ENCODE peak calls at places on chromosomes 13 and 19, in eight cellular contexts. Z is dorsolateral prefrontal cortex, F is tibial nerve, S is fibroblast of mammary gland, D is pancreas, T is astrocyte, C is mesothelial cell of epicardium, B is glutamatergic neuron. H is an unnamed sample.

GRCh38 chr19:42189133-42189532 is 28.3 kb downstream of the DEDD2 start:
- DNase-seq in Z (no peak), F (no peak), S (no peak), D (no peak), T (no peak), C (no peak), B (no peak), H (no peak)

GRCh38 chr19:31338069-31338767 is 11.0 kb downstream of the TSHZ3 start:
- DNase-seq in Z (peak; percentile 32), F (peak; percentile 67), S (peak; percentile 78), D (no peak), T (peak; percentile 42), C (peak; percentile 70), B (peak; percentile 83), H (no peak)

GRCh38 chr13:31781064-31781463 is 41.7 kb downstream of the RXFP2 start:
- DNase-seq in Z (no peak), F (no peak), S (peak; percentile 47), D (no peak), T (no peak), C (no peak), B (no peak), H (no peak)

GRCh38 chr13:34521166-34521565 is 420.9 kb upstream of the NBEA start:
- DNase-seq in Z (no peak), F (no peak), S (no peak), D (no peak), T (no peak), C (no peak), B (no peak), H (no peak)

GRCh38 chr13:71865858-71866172 is 1.2 kb downstream of the DACH1 start:
- DNase-seq in Z (no peak), F (no peak), S (no peak), D (peak; percentile 75), T (no peak), C (peak; percentile 45), B (peak; percentile 23), H (no peak)

GRCh38 chr19:45047188-45047797 is 8.4 kb downstream of the CLASRP start:
- DNase-seq in Z (no peak), F (no peak), S (no peak), D (no peak), T (no peak), C (no peak), B (no peak), H (no peak)

GRCh38 chr19:49852631-49853126 is 1.7 kb downstream of the PTOV1 start:
- DNase-seq in Z (no peak), F (no peak), S (peak; percentile 31), D (no peak), T (no peak), C (no peak), B (no peak), H (peak; percentile 4)

GRCh38 chr13:33678906-33679657 is 138.9 kb upstream of the RFC3 start:
- DNase-seq in Z (peak; percentile 52), F (peak; percentile 34), S (peak; percentile 71), D (peak; percentile 40), T (peak; percentile 83), C (no peak), B (no peak), H (no peak)

GRCh38 chr19:46928951-46929350 is 68.2 kb downstream of the ARHGAP35 start:
- DNase-seq in Z (no peak), F (no peak), S (peak; percentile 41), D (no peak), T (no peak), C (no peak), B (no peak), H (no peak)

GRCh38 chr19:15534957-15535864 is 26.9 kb downstream of the CYP4F22 start:
- DNase-seq in Z (no peak), F (no peak), S (no peak), D (no peak), T (no peak), C (no peak), B (no peak), H (no peak)

GRCh38 chr13:52128714-52129700 is at the start of gene NEK5:
- DNase-seq in Z (peak; percentile 16), F (peak; percentile 29), S (peak; percentile 35), D (peak; percentile 88), T (peak; percentile 42), C (peak; percentile 85), B (peak; percentile 89), H (peak; percentile 72)
- TF ChIP-seq CTCF in Z (peak; percentile 53), F (peak; percentile 42), S (peak; percentile 32), D (peak; percentile 70), T (peak; percentile 41), C (peak; percentile 75), B (peak; percentile 67), H (peak; percentile 67)

GRCh38 chr13:112687836-112688559 is 1.8 kb upstream of the ATP11A start:
- DNase-seq in Z (no peak), F (no peak), S (no peak), D (no peak), T (no peak), C (no peak), B (no peak), H (no peak)

GRCh38 chr13:112689498-112690241 is at the start of gene ATP11A:
- DNase-seq in Z (peak; percentile 83), F (peak; percentile 79), S (peak; percentile 84), D (peak; percentile 98), T (peak; percentile 84), C (peak; percentile 91), B (peak; percentile 90), H (peak; percentile 93)

GRCh38 chr13:112686987-112687386 is 2.9 kb upstream of the ATP11A start:
- DNase-seq in Z (no peak), F (no peak), S (no peak), D (no peak), T (no peak), C (no peak), B (no peak), H (no peak)

GRCh38 chr13:112690242-112690943 is 555 bp downstream of the ATP11A start:
- DNase-seq in Z (no peak), F (no peak), S (no peak), D (peak; percentile 85), T (peak; percentile 36), C (peak; percentile 67), B (peak; percentile 60), H (peak; percentile 57)

DNA sequence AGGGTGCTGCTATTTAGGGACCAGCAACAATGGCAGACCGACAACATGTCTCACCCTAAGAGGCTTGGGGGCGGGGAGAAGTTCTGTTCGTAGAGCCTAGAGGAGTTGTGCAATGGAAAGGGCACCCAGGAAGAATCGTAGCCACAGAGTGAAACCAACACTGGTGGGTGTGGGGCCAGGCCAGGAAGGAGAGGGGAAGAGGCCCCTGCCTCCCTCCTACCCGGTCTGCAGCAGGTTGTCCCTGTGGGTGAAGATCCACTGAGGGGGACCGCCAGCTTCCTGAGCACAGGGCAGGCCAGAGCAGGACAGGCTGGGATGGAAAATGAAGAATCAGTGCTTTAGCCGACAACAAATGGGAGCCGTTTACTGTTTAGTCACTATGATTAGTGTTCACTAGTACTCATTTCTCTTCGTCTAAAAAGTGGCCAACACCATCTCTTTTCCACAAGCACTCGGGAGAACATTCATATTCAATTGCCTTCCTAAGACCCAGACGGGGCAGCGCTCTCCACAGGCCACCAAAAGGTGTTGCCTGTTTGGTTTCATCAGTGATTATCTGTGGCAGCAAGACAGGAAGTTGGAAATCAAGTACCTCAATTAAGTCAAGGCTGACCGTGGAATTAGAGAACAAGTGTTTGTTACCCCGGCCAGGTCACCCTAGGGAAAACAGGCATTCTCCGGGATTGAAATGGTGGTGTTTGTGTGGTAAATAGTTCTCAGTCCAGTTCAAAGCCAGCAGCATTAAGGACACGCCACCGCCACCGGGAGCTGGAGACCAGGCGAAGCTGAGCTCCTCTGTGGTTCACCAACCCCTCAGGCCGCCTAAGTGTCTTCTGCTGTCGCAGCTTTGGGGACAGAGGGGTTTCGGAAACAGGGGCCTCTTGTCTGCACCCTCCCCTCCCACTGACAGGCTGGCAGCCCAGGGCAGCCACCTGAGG is 1.0 kb upstream of the ATP11A start:
- DNase-seq in Z (peak; percentile 28), F (peak; percentile 40), S (no peak), D (no peak), T (no peak), C (peak; percentile 49), B (peak; percentile 40), H (no peak)
- TF ChIP-seq CTCF in Z (no peak), F (no peak), S (no peak), D (no peak), T (no peak), C (no peak), B (no peak), H (no peak)

GRCh38 chr13:35822666-35823065 is 308.5 kb downstream of the DCLK1 start:
- DNase-seq in Z (no peak), F (no peak), S (no peak), D (no peak), T (no peak), C (no peak), B (no peak), H (no peak)

GRCh38 chr13:35818577-35819165 is 312.5 kb downstream of the DCLK1 start:
- DNase-seq in Z (no peak), F (no peak), S (peak; percentile 70), D (no peak), T (no peak), C (no peak), B (no peak), H (no peak)

GRCh38 chr13:35812730-35813129 is 318.5 kb downstream of the DCLK1 start:
- DNase-seq in Z (no peak), F (no peak), S (no peak), D (no peak), T (no peak), C (no peak), B (no peak), H (no peak)

GRCh38 chr13:35814573-35814972 is 316.6 kb downstream of the DCLK1 start:
- DNase-seq in Z (no peak), F (no peak), S (no peak), D (no peak), T (no peak), C (no peak), B (no peak), H (no peak)

GRCh38 chr13:35817642-35818576 is 313.3 kb downstream of the DCLK1 start:
- DNase-seq in Z (no peak), F (no peak), S (peak; percentile 16), D (no peak), T (no peak), C (no peak), B (no peak), H (no peak)
- TF ChIP-seq CTCF in Z (no peak), F (no peak), S (no peak), D (no peak), T (no peak), C (no peak), B (no peak), H (no peak)

GRCh38 chr13:51153527-51153926 is 42.5 kb upstream of the C13orf42 start:
- DNase-seq in Z (no peak), F (no peak), S (no peak), D (no peak), T (peak; percentile 4), C (no peak), B (no peak), H (no peak)

GRCh38 chr13:51148952-51149573 is 38.0 kb upstream of the C13orf42 start:
- DNase-seq in Z (peak; percentile 66), F (peak; percentile 60), S (peak; percentile 60), D (no peak), T (peak; percentile 47), C (peak; percentile 64), B (peak; percentile 36), H (no peak)

GRCh38 chr13:51152713-51153112 is 41.6 kb upstream of the C13orf42 start:
- DNase-seq in Z (no peak), F (no peak), S (peak; percentile 17), D (no peak), T (no peak), C (no peak), B (no peak), H (no peak)

GRCh38 chr13:51154029-51154555 is 43.0 kb upstream of the C13orf42 start:
- DNase-seq in Z (no peak), F (no peak), S (peak; percentile 75), D (no peak), T (peak; percentile 64), C (no peak), B (no peak), H (no peak)

GRCh38 chr13:51151463-51151862 is 40.4 kb upstream of the C13orf42 start:
- DNase-seq in Z (no peak), F (no peak), S (no peak), D (no peak), T (no peak), C (no peak), B (no peak), H (no peak)
- TF ChIP-seq CTCF in Z (no peak), F (no peak), S (no peak), D (no peak), T (no peak), C (no peak), B (no peak), H (no peak)

H was measured in D721Med.